ENCODE peak calls at places on chromosomes 1 and 21, in five cellular contexts. R, A, V, Z and F are unnamed samples. For H3K4me1, the result is how much of the 10 kb centered on the place peaks cover.

GRCh38 chr1:81760487-81761097 is 40.1 kb upstream of the ADGRL2 start:
- DNase-seq in Z (no peak), R (no peak), A (no peak), V (no peak), F (no peak)

GRCh38 chr1:23908453-23909341 is 4.5 kb downstream of the CNR2 start:
- DNase-seq in R (no peak), Z (no peak), V (no peak), A (no peak), F (no peak)

GRCh38 chr1:231338270-231339128 is at the start of gene SPRTN:
- DNase-seq in A (no peak), Z (no peak), R (no peak), V (no peak), F (peak)

GRCh38 chr1:52867060-52867845 is 24.7 kb downstream of the ZYG11A start:
- DNase-seq in Z (no peak), A (no peak), V (peak), R (no peak), F (no peak)

GRCh38 chr1:171441278-171441677 is 44.1 kb upstream of the PRRC2C start:
- DNase-seq in R (no peak), V (no peak), A (no peak), Z (no peak), F (no peak)

GRCh38 chr1:43546388-43547100 is 15.9 kb downstream of the PTPRF start:
- DNase-seq in Z (no peak), V (no peak), A (no peak), R (no peak), F (no peak)

GRCh38 chr1:28507247-28507645 is 1.4 kb downstream of the RCC1 start:
- DNase-seq in A (no peak), R (no peak), Z (no peak), V (no peak), F (no peak)

GRCh38 chr1:221913351-221913750 is 171.5 kb upstream of the DUSP10 start:
- DNase-seq in R (peak), V (no peak), A (no peak), Z (no peak), F (no peak)

GRCh38 chr21:46207006-46207919 is 21.3 kb downstream of the LSS start:
- DNase-seq in A (no peak), Z (no peak), R (no peak), V (no peak), F (no peak)

GRCh38 chr1:97796716-97797115 is 124.1 kb downstream of the DPYD start:
- DNase-seq in R (no peak), V (no peak), A (no peak), Z (no peak), F (no peak)

GRCh38 chr21:46009951-46010655 is 28.5 kb downstream of the COL6A1 start:
- DNase-seq in Z (peak), A (no peak), V (peak), R (no peak), F (peak)

GRCh38 chr21:42404534-42404933 is 832 bp downstream of the UBASH3A start:
- DNase-seq in A (no peak), R (no peak), V (no peak), Z (no peak), F (no peak)

GRCh38 chr1:3488432-3488831 is 34.0 kb downstream of the ARHGEF16 start:
- DNase-seq in R (no peak), A (no peak), Z (no peak), V (no peak), F (no peak)

GRCh38 chr1:150973258-150973825 is 1.3 kb downstream of the CERS2 start:
- DNase-seq in R (no peak), V (no peak), A (no peak), Z (peak), F (no peak)

GRCh38 chr21:21921410-21922232 is 923.4 kb downstream of the NCAM2 start:
- DNase-seq in V (no peak), A (no peak), Z (no peak), R (no peak), F (no peak)

GRCh38 chr1:183989078-183989577 is 48.4 kb downstream of the COLGALT2 start:
- DNase-seq in R (no peak), V (no peak), Z (no peak), A (no peak), F (no peak)

GRCh38 chr1:224067207-224067606 is 46.7 kb upstream of the FBXO28 start:
- DNase-seq in A (no peak), R (no peak), V (no peak), Z (no peak), F (no peak)

GRCh38 chr1:237042892-237043576 is 1.1 kb downstream of the RYR2 start:
- DNase-seq in Z (peak), A (no peak), R (no peak), V (no peak), F (no peak)

GRCh38 chr1:192831706-192832355 is 23.0 kb downstream of the RGS2 start:
- DNase-seq in Z (no peak), V (no peak), A (no peak), R (no peak), F (no peak)
- H3K4me3 ChIP-seq in Z (no peak), V (no peak), A (no peak), R (no peak), F (no peak)

GRCh38 chr1:111490220-111490619 is 13.2 kb downstream of the ADORA3 start:
- DNase-seq in A (no peak), V (no peak), R (no peak), Z (no peak), F (no peak)

GRCh38 chr1:111488669-111489068 is 14.8 kb downstream of the ADORA3 start:
- DNase-seq in V (no peak), Z (no peak), R (peak), A (no peak), F (no peak)

GRCh38 chr1:111491070-111491469 is 12.4 kb downstream of the ADORA3 start:
- DNase-seq in V (no peak), A (no peak), R (no peak), Z (no peak), F (no peak)

GRCh38 chr1:111486431-111486830 is 12.6 kb downstream of the C1orf162 start:
- DNase-seq in A (no peak), V (no peak), R (peak), Z (no peak), F (no peak)

GRCh38 chr1:111489604-111490003 is 13.8 kb downstream of the ADORA3 start:
- DNase-seq in V (no peak), R (no peak), Z (no peak), A (no peak), F (no peak)
- TF ChIP-seq POLR2AphosphoS5 in V (no peak), R (peak), Z (no peak), A (no peak), F (no peak)

DNA sequence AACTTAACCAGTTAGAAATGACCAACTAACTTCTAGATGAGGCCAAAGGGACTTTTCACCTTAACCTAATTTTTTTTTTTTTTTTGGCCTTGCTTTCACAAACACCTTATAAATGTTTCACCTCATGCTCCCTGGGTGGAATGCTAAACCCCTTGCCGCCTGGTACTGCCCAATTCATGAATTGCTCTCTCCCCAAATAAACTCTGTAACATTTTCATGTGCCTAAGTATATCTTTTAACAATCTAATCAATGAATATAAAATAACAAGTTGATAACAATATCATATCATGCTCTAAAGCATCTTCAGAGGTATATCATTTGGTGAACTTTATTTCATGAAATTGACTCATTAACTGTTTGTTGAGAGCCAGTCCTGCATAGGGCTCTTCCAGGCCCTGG is 10.9 kb upstream of the CNN3 start:
- DNase-seq in Z (no peak), A (no peak), R (no peak), V (no peak), F (no peak)
- H3K4me1 ChIP-seq in Z (under half), A (under half), R (under half), V (under half), F (under half)

DNA sequence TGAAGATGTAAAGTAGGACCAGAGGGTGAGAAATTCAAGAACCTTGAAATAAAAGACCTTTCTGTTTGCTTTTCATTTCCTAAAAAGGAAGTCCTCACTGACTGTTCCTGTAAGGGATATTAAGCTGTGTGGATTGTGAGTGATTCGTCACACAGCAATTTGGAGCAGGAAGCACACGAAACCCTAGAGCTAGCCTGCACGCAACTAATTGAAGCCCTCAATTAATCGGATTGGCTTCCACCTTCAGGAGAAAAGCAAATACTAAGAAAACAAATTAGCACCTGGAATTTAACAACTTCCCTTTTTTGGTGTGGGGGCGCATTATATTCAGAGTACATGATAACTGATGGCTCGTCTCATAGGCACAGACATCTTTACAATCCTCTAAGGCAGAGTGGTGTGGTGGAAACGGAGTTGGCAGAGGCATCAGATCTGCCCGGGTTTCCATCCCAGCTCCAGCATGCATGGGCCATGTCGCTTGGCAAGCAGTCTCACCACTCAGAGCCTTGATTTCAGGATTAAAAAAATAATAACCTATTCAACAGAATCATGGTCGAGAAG is 95.2 kb downstream of the KCNJ15 start:
- DNase-seq in R (no peak), Z (no peak), V (no peak), A (no peak), F (peak)
- H3K4me3 ChIP-seq in R (no peak), Z (no peak), V (no peak), A (no peak), F (no peak)

DNA sequence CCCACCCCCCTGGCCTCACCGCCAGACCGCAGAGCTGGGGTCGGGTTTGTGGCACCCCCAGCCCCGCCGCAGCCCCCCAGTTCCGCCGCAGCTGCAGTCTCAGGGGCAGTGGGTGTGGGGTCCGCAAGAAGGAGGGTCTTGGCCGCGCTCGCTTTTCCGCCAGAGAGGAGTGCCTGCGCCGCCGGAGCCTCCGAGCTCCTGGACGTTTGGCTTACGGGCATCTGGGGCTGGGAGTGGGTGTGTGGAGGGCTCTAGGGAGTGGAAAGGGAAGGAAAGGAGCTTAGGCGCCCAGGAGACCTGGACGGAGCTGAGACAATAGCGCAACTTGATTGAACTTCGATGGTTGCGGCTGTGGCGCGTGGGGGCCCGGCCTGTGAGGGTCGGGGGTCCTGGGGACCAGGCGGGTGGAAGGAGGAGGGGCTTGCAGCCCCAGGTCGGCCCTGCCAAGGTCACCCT is 88.8 kb upstream of the IPO9 start:
- DNase-seq in A (no peak), Z (peak), R (no peak), V (no peak), F (no peak)
- TF ChIP-seq POLR2AphosphoS5 in A (no peak), Z (no peak), R (no peak), V (no peak), F (no peak)

GRCh38 chr1:153535664-153536585 is at the start of gene S100A6:
- DNase-seq in A (peak), Z (no peak), R (peak), V (peak), F (no peak)
- H3K4me1 ChIP-seq in A (half or more), Z (under half), R (half or more), V (under half), F (half or more)

GRCh38 chr1:200873116-200873670 is 412 bp downstream of the GPR25 start:
- DNase-seq in A (no peak), R (peak), V (no peak), Z (peak), F (no peak)
- H3K4me3 ChIP-seq in A (no peak), R (peak), V (peak), Z (no peak), F (peak)